ENCODE peak calls at places on chromosomes 12 and 14, in five cellular contexts. One of them, this sample, is unnamed.

GRCh38 chr12:25155031-25155576 is 39.9 kb downstream of the DNAI7 start:
- DNase-seq in activated naive CD4-positive, alpha-beta T cell: no peak
- DNase-seq in mesendoderm: peak; percentile 34
- DNase-seq in NCI-H1105: no peak
- DNase-seq in AG09309: no peak
- DNase-seq in this sample: no peak

GRCh38 chr12:89244536-89244935 is 107.8 kb downstream of the DUSP6 start:
- DNase-seq in AG09309: no peak
- DNase-seq in mesendoderm: peak; percentile 72
- DNase-seq in NCI-H1105: no peak
- DNase-seq in activated naive CD4-positive, alpha-beta T cell: no peak
- DNase-seq in this sample: peak; percentile 91

GRCh38 chr12:31406345-31406744 is 80.4 kb upstream of the SINHCAF start:
- DNase-seq in AG09309: no peak
- DNase-seq in NCI-H1105: no peak
- DNase-seq in mesendoderm: no peak
- DNase-seq in activated naive CD4-positive, alpha-beta T cell: no peak
- DNase-seq in this sample: no peak

GRCh38 chr14:106308839-106309389 is 782.5 kb downstream of the TMEM121 start:
- DNase-seq in mesendoderm: peak; percentile 49
- DNase-seq in activated naive CD4-positive, alpha-beta T cell: peak; percentile 82
- DNase-seq in AG09309: no peak
- DNase-seq in NCI-H1105: no peak
- DNase-seq in this sample: no peak

GRCh38 chr12:99984271-99985128 is at the start of gene ANKS1B:
- DNase-seq in activated naive CD4-positive, alpha-beta T cell: no peak
- DNase-seq in NCI-H1105: peak; percentile 92
- DNase-seq in mesendoderm: peak; percentile 63
- DNase-seq in AG09309: no peak
- DNase-seq in this sample: no peak

GRCh38 chr12:49952396-49953055 is 2.0 kb downstream of the AQP2 start:
- DNase-seq in NCI-H1105: no peak
- DNase-seq in mesendoderm: no peak
- DNase-seq in activated naive CD4-positive, alpha-beta T cell: no peak
- DNase-seq in AG09309: no peak
- DNase-seq in this sample: no peak

GRCh38 chr14:77043984-77044485 is 15.5 kb upstream of the IRF2BPL start:
- DNase-seq in mesendoderm: peak; percentile 51
- DNase-seq in NCI-H1105: no peak
- DNase-seq in AG09309: no peak
- DNase-seq in activated naive CD4-positive, alpha-beta T cell: no peak
- DNase-seq in this sample: no peak

GRCh38 chr14:71289536-71289935 is 382.3 kb downstream of the PCNX1 start:
- DNase-seq in NCI-H1105: no peak
- DNase-seq in AG09309: no peak
- DNase-seq in activated naive CD4-positive, alpha-beta T cell: no peak
- DNase-seq in mesendoderm: peak; percentile 31
- DNase-seq in this sample: no peak

GRCh38 chr12:113058553-113058952 is 2.0 kb downstream of the DTX1 start:
- DNase-seq in activated naive CD4-positive, alpha-beta T cell: no peak
- DNase-seq in mesendoderm: no peak
- DNase-seq in NCI-H1105: no peak
- DNase-seq in AG09309: no peak
- DNase-seq in this sample: no peak

This sample was measured in GF-D8.